ENCODE peak calls at places on chromosomes 16 and 17, in ten cellular contexts. D is RWPE1, T is adrenal gland, J is Caco-2, C is right lobe of liver, A is cardiac muscle cell, Q is heart right ventricle, K is ascending aorta, U is GM10248, B is AG10803. X is an unnamed sample.

GRCh38 chr17:56834380-56835258 is 668 bp downstream of the DGKE start:
- DNase-seq in J (peak), U (peak), D (peak), C (peak), K (no peak), Q (peak), A (peak), T (peak), B (peak), X (peak)

GRCh38 chr16:78748471-78748929 is 649.0 kb downstream of the WWOX start:
- DNase-seq in Q (no peak), B (no peak), A (no peak), U (no peak), D (peak), C (no peak), K (no peak), T (no peak), J (no peak), X (no peak)

GRCh38 chr16:71781741-71782140 is 26.9 kb downstream of the AP1G1 start:
- DNase-seq in A (no peak), C (no peak), T (no peak), B (peak), Q (no peak), U (no peak), K (no peak), J (no peak), D (peak), X (no peak)

GRCh38 chr17:7383742-7384488 is 3.0 kb downstream of the TNK1 start:
- DNase-seq in U (peak), J (no peak), T (no peak), C (no peak), Q (peak), A (peak), B (no peak), D (no peak), K (no peak), X (peak)

GRCh38 chr17:19830061-19830460 is 37.7 kb downstream of the ULK2 start:
- DNase-seq in K (no peak), Q (no peak), A (no peak), C (no peak), D (no peak), T (no peak), J (no peak), U (no peak), B (peak), X (no peak)

GRCh38 chr16:48542020-48542473 is 67.9 kb downstream of the N4BP1 start:
- DNase-seq in K (no peak), J (no peak), T (peak), A (peak), U (no peak), D (peak), Q (peak), C (no peak), B (peak), X (peak)

GRCh38 chr16:71230122-71230845 is at the start of gene HYDIN:
- DNase-seq in C (peak), A (peak), U (no peak), K (no peak), B (peak), T (peak), Q (peak), D (peak), J (peak), X (peak)

GRCh38 chr17:4788807-4789700 is at the start of gene GLTPD2:
- DNase-seq in U (no peak), D (peak), C (peak), Q (no peak), A (peak), B (no peak), K (no peak), T (no peak), J (peak), X (no peak)

GRCh38 chr17:69733171-69734014 is 318.9 kb downstream of the MAP2K6 start:
- DNase-seq in A (peak), T (peak), C (no peak), B (peak), J (no peak), K (no peak), Q (peak), D (peak), U (no peak), X (no peak)

GRCh38 chr16:85608515-85608885 is 4.6 kb upstream of the GSE1 start:
- DNase-seq in A (no peak), T (no peak), K (no peak), Q (no peak), J (peak), C (no peak), B (no peak), U (no peak), D (no peak), X (no peak)

GRCh38 chr17:83198366-83199341 is 119.2 kb downstream of the METRNL start:
- DNase-seq in A (no peak), J (no peak), B (no peak), K (peak), T (peak), D (no peak), U (no peak), Q (peak), C (peak), X (peak)

GRCh38 chr17:2124391-2124790 is 69.5 kb downstream of the HIC1 start:
- DNase-seq in K (no peak), A (no peak), D (no peak), B (no peak), J (no peak), C (no peak), U (no peak), T (no peak), Q (no peak), X (no peak)

GRCh38 chr17:81696218-81696941 is 6.8 kb upstream of the MRPL12 start:
- DNase-seq in J (no peak), T (no peak), C (no peak), B (no peak), Q (no peak), U (no peak), D (no peak), A (no peak), K (no peak), X (no peak)

GRCh38 chr17:78937561-78937960 is 12.4 kb upstream of the TIMP2 start:
- DNase-seq in Q (no peak), K (no peak), J (no peak), C (no peak), B (no peak), U (no peak), D (no peak), T (no peak), A (no peak), X (no peak)

GRCh38 chr17:9336817-9337216 is 238.8 kb downstream of the STX8 start:
- DNase-seq in D (no peak), C (no peak), K (no peak), T (no peak), Q (no peak), A (no peak), B (no peak), U (no peak), J (no peak), X (no peak)

GRCh38 chr17:56891751-56892150 is 22.1 kb downstream of the TRIM25 start:
- DNase-seq in U (no peak), D (no peak), B (no peak), A (peak), K (no peak), C (no peak), Q (peak), J (no peak), T (no peak), X (peak)

GRCh38 chr16:46932802-46933201 is 40.7 kb downstream of the DNAJA2 start:
- DNase-seq in B (no peak), U (peak), J (no peak), T (no peak), A (no peak), K (no peak), C (no peak), Q (no peak), D (no peak), X (no peak)

DNA sequence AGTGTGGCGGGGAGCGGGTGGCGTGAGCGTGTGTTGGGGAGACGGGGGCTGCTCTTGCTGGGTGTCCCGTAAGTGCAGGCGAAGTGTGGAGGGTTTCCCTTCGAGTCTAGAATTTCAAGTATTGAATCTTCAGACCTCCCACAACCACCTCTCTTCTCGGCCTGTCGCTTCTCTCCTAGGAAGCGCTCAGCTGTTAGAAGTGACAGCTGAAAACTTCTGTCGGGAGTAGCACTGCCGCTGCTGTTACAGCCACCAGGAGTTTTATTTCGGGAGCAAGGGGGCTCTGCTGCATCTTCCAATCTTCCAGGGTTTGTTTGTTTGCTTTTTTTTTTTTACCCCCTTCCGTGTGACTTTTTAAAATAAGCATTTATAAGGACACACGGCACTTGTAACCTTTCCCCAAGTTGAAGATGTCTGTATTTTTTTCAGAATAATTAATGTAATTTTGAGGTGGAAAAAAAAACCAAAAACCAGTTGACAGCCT is 738 bp downstream of the RPS6KB1 start:
- DNase-seq in C (no peak), A (peak), T (peak), B (peak), Q (no peak), D (peak), U (peak), K (no peak), J (no peak), X (no peak)
- TF ChIP-seq CTCF in C (no peak), A (no peak), T (peak), B (peak), Q (no peak), D (no peak), U (no peak), K (no peak), J (no peak), X (no peak)

GRCh38 chr16:2429037-2429770 is at the start of gene CCNF:
- DNase-seq in K (peak), A (peak), B (peak), U (peak), C (peak), T (peak), Q (peak), J (peak), D (peak), X (peak)

GRCh38 chr16:2426941-2427361 is 2.3 kb upstream of the CCNF start:
- DNase-seq in T (no peak), C (no peak), Q (no peak), K (no peak), U (no peak), B (no peak), J (no peak), A (peak), D (peak), X (no peak)

GRCh38 chr16:2427526-2427925 is 1.7 kb upstream of the CCNF start:
- DNase-seq in J (no peak), Q (no peak), U (no peak), A (no peak), T (no peak), K (no peak), D (no peak), C (no peak), B (no peak), X (no peak)

GRCh38 chr16:2428787-2429036 is 535 bp upstream of the CCNF start:
- DNase-seq in B (no peak), U (no peak), A (no peak), T (no peak), C (no peak), D (no peak), Q (no peak), K (no peak), J (no peak), X (no peak)

DNA sequence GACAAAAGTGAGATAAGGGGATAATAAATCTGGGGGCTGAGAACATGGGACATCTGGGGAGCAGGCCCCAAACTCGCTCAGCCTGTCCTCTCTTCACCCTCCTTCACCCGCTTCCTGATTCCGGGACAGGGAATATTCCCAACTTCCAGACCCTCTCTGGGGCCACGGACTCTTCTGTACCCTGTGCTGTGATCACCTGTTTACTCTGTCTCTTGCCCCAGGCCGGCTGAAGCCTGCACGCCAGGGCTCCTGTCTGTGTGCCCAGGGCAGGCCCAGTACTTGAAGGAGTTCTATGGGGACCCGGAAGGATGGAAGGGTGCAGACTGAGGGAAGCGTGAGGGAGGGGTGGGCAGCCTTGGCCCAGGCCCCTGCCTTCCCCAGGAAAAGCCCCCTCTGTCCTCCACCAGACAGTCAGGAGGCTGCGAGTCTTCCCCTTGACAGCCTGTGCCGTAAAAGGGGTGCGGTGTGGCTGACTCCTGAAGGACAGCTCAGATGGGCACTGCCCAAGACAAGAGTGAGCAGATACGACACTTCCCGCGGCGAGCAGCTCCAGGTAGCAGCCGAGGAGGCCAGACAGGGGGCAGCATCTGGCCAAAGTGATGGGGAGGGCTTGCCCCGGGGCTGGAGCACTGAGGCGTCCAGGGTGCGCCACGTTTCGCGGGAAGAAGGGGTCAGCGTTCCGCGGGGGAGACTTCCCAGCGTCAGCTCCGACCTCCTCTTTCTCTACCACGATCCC is 1.0 kb upstream of the CCNF start:
- DNase-seq in B (no peak), A (peak), C (peak), T (peak), Q (peak), D (peak), K (no peak), J (peak), U (peak), X (no peak)
- TF ChIP-seq CTCF in B (peak), A (peak), C (peak), T (no peak), Q (no peak), D (peak), K (peak), J (no peak), U (peak), X (no peak)

DNA sequence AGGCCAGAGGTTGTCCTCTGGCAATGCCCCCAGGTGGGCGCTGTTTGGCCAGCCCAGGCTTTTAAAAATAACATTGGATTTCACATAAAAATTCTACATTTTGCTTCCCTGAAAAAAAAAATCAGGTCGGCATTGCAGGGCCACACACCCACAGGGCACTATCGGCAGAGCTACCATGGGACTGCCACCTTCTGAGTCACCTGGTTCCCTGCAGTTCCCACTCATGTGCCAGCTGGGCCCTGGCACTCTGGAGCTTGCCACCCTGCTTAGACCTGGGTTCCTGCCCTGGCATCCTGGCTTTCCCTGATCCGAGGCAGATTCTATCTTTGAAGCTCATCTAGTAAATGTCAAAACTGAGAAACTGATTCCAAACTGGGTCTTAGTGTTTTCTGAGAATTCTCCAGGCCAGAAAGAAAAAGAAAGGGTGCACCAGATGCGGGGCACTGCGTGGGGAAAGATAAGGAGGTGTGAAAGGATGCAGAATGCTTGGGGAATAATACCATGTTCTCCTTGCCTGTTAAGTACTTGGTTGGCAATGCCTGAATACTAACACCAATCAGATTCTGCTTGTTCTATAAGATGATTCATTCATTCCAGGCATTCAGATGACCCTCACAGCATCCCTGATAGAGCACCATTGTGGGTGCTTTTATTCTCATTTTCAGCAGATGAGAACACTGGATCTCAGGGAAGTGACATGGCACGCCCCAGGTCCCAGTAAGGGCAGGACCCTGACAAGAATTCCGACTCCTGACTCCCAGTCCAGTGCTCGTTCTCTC is 51.8 kb downstream of the RAI1 start:
- DNase-seq in T (peak), D (no peak), C (no peak), Q (no peak), J (no peak), B (peak), K (no peak), U (no peak), A (peak), X (no peak)
- TF ChIP-seq CTCF in T (no peak), D (no peak), C (no peak), Q (no peak), J (no peak), B (no peak), K (no peak), U (no peak), A (no peak), X (no peak)

GRCh38 chr16:4297480-4297879 is 18.4 kb upstream of the GLIS2 start:
- DNase-seq in B (no peak), Q (no peak), C (no peak), T (no peak), K (no peak), J (no peak), D (no peak), A (no peak), U (peak), X (no peak)
- TF ChIP-seq CTCF in B (no peak), Q (no peak), C (no peak), T (no peak), K (no peak), J (no peak), D (no peak), A (no peak), U (no peak), X (no peak)

X was measured in natural killer cell.